ENCODE peak calls at places on chromosomes 6 and 20, in four cellular contexts. One of them, this sample, is unnamed.

GRCh38 chr20:48619126-48620101 is 208.4 kb downstream of the PREX1 start:
- DNase-seq in tibial artery: no peak
- DNase-seq in heart left ventricle: peak
- DNase-seq in NCI-H1417: no peak
- DNase-seq in this sample: peak

GRCh38 chr20:62928246-62928939 is 2.1 kb upstream of the DIDO1 start:
- DNase-seq in tibial artery: peak
- DNase-seq in heart left ventricle: no peak
- DNase-seq in NCI-H1417: no peak
- DNase-seq in this sample: no peak

GRCh38 chr6:123529843-123530242 is 106.9 kb downstream of the TRDN start:
- DNase-seq in tibial artery: no peak
- DNase-seq in heart left ventricle: no peak
- DNase-seq in NCI-H1417: no peak
- DNase-seq in this sample: no peak

GRCh38 chr6:105789935-105790334 is 296.2 kb upstream of the PRDM1 start:
- DNase-seq in tibial artery: no peak
- DNase-seq in heart left ventricle: no peak
- DNase-seq in NCI-H1417: no peak
- DNase-seq in this sample: no peak

GRCh38 chr6:41659935-41660334 is 21.7 kb downstream of the MDFI start:
- DNase-seq in tibial artery: no peak
- DNase-seq in heart left ventricle: no peak
- DNase-seq in NCI-H1417: no peak
- DNase-seq in this sample: no peak

GRCh38 chr20:38211200-38212097 is 46.4 kb upstream of the TGM2 start:
- DNase-seq in tibial artery: peak
- DNase-seq in heart left ventricle: peak
- DNase-seq in NCI-H1417: no peak
- DNase-seq in this sample: peak

GRCh38 chr6:135402311-135402710 is 95.2 kb downstream of the AHI1 start:
- DNase-seq in tibial artery: no peak
- DNase-seq in heart left ventricle: no peak
- DNase-seq in NCI-H1417: no peak
- DNase-seq in this sample: no peak

GRCh38 chr6:99547526-99547925 is 20.9 kb downstream of the CCNC start:
- DNase-seq in tibial artery: no peak
- DNase-seq in heart left ventricle: no peak
- DNase-seq in NCI-H1417: no peak
- DNase-seq in this sample: no peak

GRCh38 chr6:167341665-167342655 is 17.1 kb downstream of the TTLL2 start:
- DNase-seq in tibial artery: no peak
- DNase-seq in heart left ventricle: no peak
- DNase-seq in NCI-H1417: peak
- DNase-seq in this sample: no peak

GRCh38 chr6:106751501-106752252 is 122.3 kb downstream of the QRSL1 start:
- DNase-seq in tibial artery: no peak
- DNase-seq in heart left ventricle: no peak
- DNase-seq in NCI-H1417: peak
- DNase-seq in this sample: no peak

GRCh38 chr20:60815656-60816055 is 436.4 kb upstream of the CDH4 start:
- DNase-seq in tibial artery: no peak
- DNase-seq in heart left ventricle: no peak
- DNase-seq in NCI-H1417: no peak
- DNase-seq in this sample: no peak

GRCh38 chr6:31483392-31483791 is 14.6 kb upstream of the MICB start:
- DNase-seq in tibial artery: no peak
- DNase-seq in heart left ventricle: no peak
- DNase-seq in NCI-H1417: no peak
- DNase-seq in this sample: no peak

GRCh38 chr20:63064745-63065711 is 58.3 kb upstream of the BHLHE23 start:
- DNase-seq in tibial artery: peak
- DNase-seq in heart left ventricle: peak
- DNase-seq in NCI-H1417: no peak
- DNase-seq in this sample: no peak

GRCh38 chr6:17390276-17390675 is 3.1 kb upstream of the CAP2 start:
- DNase-seq in tibial artery: no peak
- DNase-seq in heart left ventricle: no peak
- DNase-seq in NCI-H1417: no peak
- DNase-seq in this sample: no peak

GRCh38 chr20:58407201-58407873 is 18.3 kb downstream of the VAPB start:
- DNase-seq in tibial artery: no peak
- DNase-seq in heart left ventricle: no peak
- DNase-seq in NCI-H1417: no peak
- DNase-seq in this sample: no peak

GRCh38 chr6:54428437-54428836 is 120.2 kb downstream of the TINAG start:
- DNase-seq in tibial artery: no peak
- DNase-seq in heart left ventricle: no peak
- DNase-seq in NCI-H1417: no peak
- DNase-seq in this sample: no peak

GRCh38 chr6:152811785-152812184 is 61.2 kb downstream of the VIP start:
- DNase-seq in tibial artery: no peak
- DNase-seq in heart left ventricle: no peak
- DNase-seq in NCI-H1417: no peak
- DNase-seq in this sample: no peak

GRCh38 chr6:21941926-21942325 is 348.4 kb downstream of the SOX4 start:
- DNase-seq in tibial artery: no peak
- DNase-seq in heart left ventricle: no peak
- DNase-seq in NCI-H1417: no peak
- DNase-seq in this sample: no peak

GRCh38 chr6:39063520-39063919 is 14.9 kb downstream of the GLP1R start:
- DNase-seq in tibial artery: no peak
- DNase-seq in heart left ventricle: no peak
- DNase-seq in NCI-H1417: no peak
- DNase-seq in this sample: no peak

GRCh38 chr20:57128051-57128757 is 138.2 kb downstream of the BMP7 start:
- DNase-seq in tibial artery: no peak
- DNase-seq in heart left ventricle: no peak
- DNase-seq in NCI-H1417: no peak
- DNase-seq in this sample: no peak

GRCh38 chr6:14524319-14524718 is 406.7 kb downstream of the CD83 start:
- DNase-seq in tibial artery: no peak
- DNase-seq in heart left ventricle: peak
- DNase-seq in NCI-H1417: no peak
- DNase-seq in this sample: peak

This sample was measured in adrenal gland.